ENCODE peak calls at places on chromosomes 3 and 15, in seven cellular contexts. One of them, this sample, is unnamed.

GRCh38 chr3:4693620-4694019 is 200.5 kb downstream of the ITPR1 start:
- DNase-seq in astrocyte of the cerebellum: no peak
- DNase-seq in GM23338: no peak
- DNase-seq in GM12865: peak; percentile 40
- DNase-seq in fibroblast of lung: no peak
- DNase-seq in HFFc6: no peak
- DNase-seq in transverse colon: no peak
- DNase-seq in this sample: peak; percentile 68

GRCh38 chr15:96600350-96600749 is 269.9 kb downstream of the NR2F2 start:
- DNase-seq in transverse colon: no peak
- DNase-seq in fibroblast of lung: no peak
- DNase-seq in HFFc6: no peak
- DNase-seq in GM23338: no peak
- DNase-seq in GM12865: no peak
- DNase-seq in astrocyte of the cerebellum: no peak
- DNase-seq in this sample: no peak

GRCh38 chr3:97914390-97914789 is 57.8 kb downstream of the RIOX2 start:
- DNase-seq in HFFc6: peak; percentile 19
- DNase-seq in transverse colon: no peak
- DNase-seq in astrocyte of the cerebellum: no peak
- DNase-seq in fibroblast of lung: no peak
- DNase-seq in GM12865: no peak
- DNase-seq in GM23338: no peak
- DNase-seq in this sample: no peak

GRCh38 chr3:194070634-194071409 is 65.1 kb upstream of the HES1 start:
- DNase-seq in GM12865: peak; percentile 91
- DNase-seq in HFFc6: peak; percentile 81
- DNase-seq in fibroblast of lung: peak; percentile 76
- DNase-seq in astrocyte of the cerebellum: peak; percentile 88
- DNase-seq in GM23338: peak; percentile 73
- DNase-seq in transverse colon: peak; percentile 78
- DNase-seq in this sample: peak; percentile 95

GRCh38 chr15:101014921-101015841 is 96.0 kb downstream of the LRRK1 start:
- DNase-seq in transverse colon: peak; percentile 75
- DNase-seq in astrocyte of the cerebellum: peak; percentile 47
- DNase-seq in GM23338: peak; percentile 91
- DNase-seq in fibroblast of lung: peak; percentile 75
- DNase-seq in HFFc6: peak; percentile 51
- DNase-seq in GM12865: peak; percentile 70
- DNase-seq in this sample: peak; percentile 79

GRCh38 chr3:107590786-107591185 is 68.0 kb downstream of the BBX start:
- DNase-seq in transverse colon: no peak
- DNase-seq in astrocyte of the cerebellum: no peak
- DNase-seq in HFFc6: no peak
- DNase-seq in fibroblast of lung: no peak
- DNase-seq in GM23338: no peak
- DNase-seq in GM12865: no peak
- DNase-seq in this sample: no peak

GRCh38 chr15:23565395-23566069 is at the start of gene MKRN3:
- DNase-seq in GM23338: no peak
- DNase-seq in HFFc6: no peak
- DNase-seq in GM12865: no peak
- DNase-seq in fibroblast of lung: peak; percentile 58
- DNase-seq in transverse colon: peak; percentile 18
- DNase-seq in astrocyte of the cerebellum: peak; percentile 78
- DNase-seq in this sample: no peak

GRCh38 chr3:168431436-168431835 is 335.7 kb upstream of the GOLIM4 start:
- DNase-seq in transverse colon: no peak
- DNase-seq in GM12865: no peak
- DNase-seq in GM23338: no peak
- DNase-seq in astrocyte of the cerebellum: no peak
- DNase-seq in HFFc6: no peak
- DNase-seq in fibroblast of lung: no peak
- DNase-seq in this sample: no peak

GRCh38 chr3:72299823-72300222 is 514.9 kb upstream of the PROK2 start:
- DNase-seq in HFFc6: no peak
- DNase-seq in astrocyte of the cerebellum: no peak
- DNase-seq in GM12865: no peak
- DNase-seq in GM23338: no peak
- DNase-seq in transverse colon: no peak
- DNase-seq in fibroblast of lung: no peak
- DNase-seq in this sample: no peak

GRCh38 chr3:18425641-18426403 is 683 bp upstream of the SATB1 start:
- DNase-seq in GM23338: peak; percentile 57
- DNase-seq in fibroblast of lung: no peak
- DNase-seq in transverse colon: peak; percentile 67
- DNase-seq in astrocyte of the cerebellum: no peak
- DNase-seq in HFFc6: no peak
- DNase-seq in GM12865: no peak
- DNase-seq in this sample: peak; percentile 13

GRCh38 chr15:34987623-34987981 is 485 bp downstream of the ZNF770 start:
- DNase-seq in GM23338: no peak
- DNase-seq in HFFc6: no peak
- DNase-seq in fibroblast of lung: no peak
- DNase-seq in GM12865: no peak
- DNase-seq in astrocyte of the cerebellum: peak; percentile 13
- DNase-seq in transverse colon: no peak
- DNase-seq in this sample: no peak

GRCh38 chr3:168575750-168576149 is 480.0 kb upstream of the GOLIM4 start:
- DNase-seq in GM23338: no peak
- DNase-seq in HFFc6: no peak
- DNase-seq in fibroblast of lung: peak; percentile 3
- DNase-seq in transverse colon: no peak
- DNase-seq in GM12865: no peak
- DNase-seq in astrocyte of the cerebellum: no peak
- DNase-seq in this sample: no peak

GRCh38 chr15:48548376-48548775 is 97.1 kb downstream of the FBN1 start:
- DNase-seq in fibroblast of lung: peak; percentile 48
- DNase-seq in transverse colon: no peak
- DNase-seq in astrocyte of the cerebellum: no peak
- DNase-seq in GM12865: no peak
- DNase-seq in GM23338: no peak
- DNase-seq in HFFc6: no peak
- DNase-seq in this sample: no peak

GRCh38 chr3:36944641-36945270 is at the start of gene TRANK1:
- DNase-seq in transverse colon: peak; percentile 71
- DNase-seq in astrocyte of the cerebellum: no peak
- DNase-seq in HFFc6: no peak
- DNase-seq in fibroblast of lung: peak; percentile 54
- DNase-seq in GM12865: peak; percentile 65
- DNase-seq in GM23338: peak; percentile 71
- DNase-seq in this sample: peak; percentile 72

GRCh38 chr3:118850687-118851086 is 184.0 kb downstream of the IGSF11 start:
- DNase-seq in HFFc6: no peak
- DNase-seq in fibroblast of lung: no peak
- DNase-seq in GM23338: peak; percentile 67
- DNase-seq in GM12865: no peak
- DNase-seq in transverse colon: no peak
- DNase-seq in astrocyte of the cerebellum: no peak
- DNase-seq in this sample: no peak

GRCh38 chr3:36434682-36435426 is 54.5 kb downstream of the STAC start:
- DNase-seq in transverse colon: no peak
- DNase-seq in astrocyte of the cerebellum: peak; percentile 37
- DNase-seq in GM12865: no peak
- DNase-seq in HFFc6: no peak
- DNase-seq in GM23338: no peak
- DNase-seq in fibroblast of lung: peak; percentile 8
- DNase-seq in this sample: no peak

DNA sequence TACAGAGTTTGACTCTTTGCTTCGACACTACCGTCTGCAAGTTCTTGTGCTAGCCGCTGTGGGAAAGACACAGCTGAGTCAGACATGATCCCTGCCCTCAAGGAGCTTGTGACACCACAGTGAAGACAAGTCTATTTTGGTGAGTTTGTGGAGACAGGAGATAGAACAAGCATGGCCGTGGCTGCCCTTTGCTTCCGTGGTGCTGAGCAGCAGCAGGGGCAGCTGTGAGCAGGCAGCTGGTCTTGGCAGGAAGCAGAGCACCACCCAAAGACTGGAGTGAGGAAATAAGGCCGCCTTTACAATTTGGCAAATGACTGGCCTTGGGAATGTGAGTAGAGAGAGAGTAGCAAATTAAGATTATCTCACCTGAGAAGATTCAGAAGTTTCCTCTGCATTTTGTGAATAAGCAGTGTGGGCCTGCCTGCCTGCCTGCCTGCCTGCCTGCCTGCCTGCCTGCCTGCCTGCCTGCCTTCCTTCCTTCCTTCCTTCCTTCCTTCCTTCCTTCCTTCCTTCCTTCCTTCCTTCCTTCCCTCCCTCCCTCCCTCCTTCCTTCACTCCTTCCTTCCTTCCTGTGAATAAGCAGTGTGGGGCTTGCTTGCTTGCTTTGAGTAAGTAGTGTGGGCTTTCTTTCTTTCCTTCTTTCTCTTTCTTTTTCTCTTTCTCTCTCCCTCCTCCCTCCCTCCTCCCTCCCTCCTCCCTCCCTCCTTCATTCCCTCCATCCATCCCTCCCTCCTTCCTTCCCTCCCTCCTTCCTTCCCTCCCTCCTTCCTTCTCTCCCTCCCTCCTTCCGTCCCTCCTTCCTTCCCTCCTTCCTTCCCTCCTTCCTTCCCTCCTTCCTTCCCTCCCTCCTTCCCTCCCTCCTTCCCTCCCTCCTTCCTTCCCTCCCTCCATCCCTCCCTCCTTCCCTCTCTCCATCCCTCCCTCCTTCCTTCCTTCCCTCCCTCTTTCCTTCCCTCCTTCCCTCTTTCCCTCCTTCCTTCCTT is 1.6 kb upstream of the GCNT3 start:
- DNase-seq in GM12865: no peak
- DNase-seq in GM23338: peak; percentile 13
- DNase-seq in astrocyte of the cerebellum: no peak
- DNase-seq in HFFc6: no peak
- DNase-seq in fibroblast of lung: peak; percentile 2
- DNase-seq in transverse colon: peak; percentile 47
- DNase-seq in this sample: no peak
- TF ChIP-seq CTCF in GM12865: no peak
- TF ChIP-seq CTCF in GM23338: peak; percentile 19
- TF ChIP-seq CTCF in astrocyte of the cerebellum: no peak
- TF ChIP-seq CTCF in HFFc6: no peak
- TF ChIP-seq CTCF in fibroblast of lung: no peak
- TF ChIP-seq CTCF in transverse colon: no peak
- TF ChIP-seq CTCF in this sample: no peak

GRCh38 chr3:176566757-176567156 is 630.5 kb downstream of the TBL1XR1 start:
- DNase-seq in GM23338: no peak
- DNase-seq in fibroblast of lung: no peak
- DNase-seq in GM12865: no peak
- DNase-seq in transverse colon: no peak
- DNase-seq in astrocyte of the cerebellum: no peak
- DNase-seq in HFFc6: no peak
- DNase-seq in this sample: no peak
- TF ChIP-seq CTCF in GM23338: no peak
- TF ChIP-seq CTCF in fibroblast of lung: no peak
- TF ChIP-seq CTCF in GM12865: no peak
- TF ChIP-seq CTCF in transverse colon: no peak
- TF ChIP-seq CTCF in astrocyte of the cerebellum: no peak
- TF ChIP-seq CTCF in HFFc6: no peak
- TF ChIP-seq CTCF in this sample: no peak

GRCh38 chr3:15102833-15103232 is 3.9 kb upstream of the RBSN start:
- DNase-seq in GM23338: peak; percentile 26
- DNase-seq in transverse colon: no peak
- DNase-seq in HFFc6: peak; percentile 15
- DNase-seq in GM12865: no peak
- DNase-seq in fibroblast of lung: peak; percentile 39
- DNase-seq in astrocyte of the cerebellum: no peak
- DNase-seq in this sample: no peak

GRCh38 chr3:15108869-15109268 is 9.9 kb upstream of the RBSN start:
- DNase-seq in fibroblast of lung: no peak
- DNase-seq in astrocyte of the cerebellum: no peak
- DNase-seq in GM23338: no peak
- DNase-seq in transverse colon: no peak
- DNase-seq in HFFc6: no peak
- DNase-seq in GM12865: no peak
- DNase-seq in this sample: no peak

GRCh38 chr3:15110201-15110600 is 11.3 kb upstream of the RBSN start:
- DNase-seq in GM12865: no peak
- DNase-seq in GM23338: no peak
- DNase-seq in astrocyte of the cerebellum: no peak
- DNase-seq in transverse colon: no peak
- DNase-seq in fibroblast of lung: no peak
- DNase-seq in HFFc6: no peak
- DNase-seq in this sample: no peak

GRCh38 chr3:15107075-15107947 is 8.4 kb upstream of the RBSN start:
- DNase-seq in transverse colon: no peak
- DNase-seq in fibroblast of lung: no peak
- DNase-seq in astrocyte of the cerebellum: no peak
- DNase-seq in GM23338: peak; percentile 28
- DNase-seq in GM12865: no peak
- DNase-seq in HFFc6: no peak
- DNase-seq in this sample: no peak

DNA sequence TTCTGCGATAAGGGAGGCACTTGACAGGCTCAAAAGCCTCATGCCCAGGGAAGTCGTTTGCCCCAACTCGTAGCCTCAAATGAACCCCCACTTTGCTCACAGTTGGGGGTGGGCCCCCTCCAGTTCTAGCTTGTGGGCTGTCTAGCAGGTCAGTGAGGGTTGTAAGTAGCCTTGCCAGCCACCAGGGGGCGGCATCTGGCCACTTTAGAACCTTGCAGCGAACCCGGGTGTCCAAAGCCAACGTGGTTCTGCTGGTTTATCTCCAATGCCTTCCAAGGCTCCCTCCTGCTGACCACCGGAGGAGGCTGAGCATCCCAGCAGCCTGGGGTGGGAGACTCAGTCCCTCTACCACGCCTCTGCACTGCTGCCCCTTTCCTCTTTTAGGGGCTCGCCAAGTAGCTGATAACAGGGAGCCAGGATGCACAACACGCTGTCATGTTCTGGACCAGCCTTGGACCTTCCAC is 9.2 kb upstream of the RBSN start:
- DNase-seq in fibroblast of lung: peak; percentile 78
- DNase-seq in GM23338: peak; percentile 93
- DNase-seq in transverse colon: peak; percentile 78
- DNase-seq in astrocyte of the cerebellum: peak; percentile 47
- DNase-seq in HFFc6: peak; percentile 62
- DNase-seq in GM12865: peak; percentile 88
- DNase-seq in this sample: peak; percentile 87
- TF ChIP-seq CTCF in fibroblast of lung: peak; percentile 92
- TF ChIP-seq CTCF in GM23338: peak; percentile 94
- TF ChIP-seq CTCF in transverse colon: peak; percentile 80
- TF ChIP-seq CTCF in astrocyte of the cerebellum: peak; percentile 91
- TF ChIP-seq CTCF in HFFc6: peak; percentile 97
- TF ChIP-seq CTCF in GM12865: peak; percentile 96
- TF ChIP-seq CTCF in this sample: peak; percentile 90

DNA sequence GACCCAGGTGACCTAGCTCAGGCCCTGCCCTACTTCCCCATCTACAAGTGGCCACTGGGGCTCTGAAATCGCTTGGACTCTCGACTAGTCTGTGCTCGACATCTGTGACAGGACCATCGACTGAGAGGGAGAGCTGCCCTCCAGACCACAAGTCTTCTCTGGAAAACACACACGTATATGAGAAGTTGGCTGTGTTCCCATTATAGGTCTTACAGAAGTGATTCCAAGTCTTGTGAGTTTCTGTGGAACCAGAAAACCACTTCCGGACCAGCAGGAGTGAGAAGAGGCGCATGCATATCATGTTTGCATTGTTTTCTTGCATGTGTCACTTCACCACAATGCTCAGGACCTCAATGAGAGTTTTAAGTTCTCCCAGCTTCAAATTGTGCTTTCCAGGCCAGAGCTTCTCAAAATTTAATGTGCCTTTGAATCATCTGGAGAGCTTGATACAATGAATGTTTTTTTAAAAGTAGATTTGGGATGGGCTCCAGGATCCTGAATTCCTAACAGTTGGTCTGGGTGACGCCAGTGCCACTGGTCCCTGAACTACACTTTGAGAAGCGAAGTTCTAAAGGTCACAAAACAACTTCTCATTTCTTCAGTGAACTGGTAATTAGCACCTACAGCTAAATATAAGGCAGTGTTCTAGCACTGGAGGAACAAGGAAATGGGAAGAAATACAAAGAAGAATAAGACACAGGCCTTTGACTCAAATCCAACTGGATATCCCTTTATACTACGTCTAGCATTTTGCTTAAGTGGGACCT is 15.6 kb downstream of the LIPC start:
- DNase-seq in astrocyte of the cerebellum: peak; percentile 90
- DNase-seq in HFFc6: no peak
- DNase-seq in transverse colon: no peak
- DNase-seq in fibroblast of lung: peak; percentile 67
- DNase-seq in GM12865: peak; percentile 30
- DNase-seq in GM23338: no peak
- DNase-seq in this sample: no peak
- TF ChIP-seq CTCF in astrocyte of the cerebellum: peak; percentile 3
- TF ChIP-seq CTCF in HFFc6: no peak
- TF ChIP-seq CTCF in transverse colon: no peak
- TF ChIP-seq CTCF in fibroblast of lung: no peak
- TF ChIP-seq CTCF in GM12865: no peak
- TF ChIP-seq CTCF in GM23338: no peak
- TF ChIP-seq CTCF in this sample: no peak

This sample was measured in GM10248.